ENCODE peak calls at places on chromosomes 3 and 15, in eight cellular contexts. B, J, L, Z, K, U, R and V are unnamed samples.
A peak's percentile ranks its signal among the peaks of the same experiment; 100 is the strongest.

GRCh38 chr3:88678747-88679146 is 428.7 kb upstream of the EPHA3 start:
- DNase-seq in B (no peak), J (no peak), L (no peak), Z (peak; percentile 19), K (no peak), U (no peak), R (no peak), V (no peak)

GRCh38 chr15:50148362-50148963 is 29.4 kb upstream of the ATP8B4 start:
- DNase-seq in B (peak; percentile 81), J (no peak), L (peak; percentile 79), Z (peak; percentile 54), K (no peak), U (no peak), R (no peak), V (peak; percentile 59)

GRCh38 chr3:194756460-194757355 is 71.0 kb downstream of the FAM43A start:
- DNase-seq in B (peak; percentile 11), J (no peak), L (no peak), Z (no peak), K (no peak), U (peak; percentile 57), R (no peak), V (no peak)

GRCh38 chr3:196322-197153 is at the start of gene CHL1:
- DNase-seq in B (no peak), J (no peak), L (no peak), Z (no peak), K (peak; percentile 77), U (peak; percentile 82), R (no peak), V (no peak)

GRCh38 chr3:134378384-134378783 is 4.1 kb upstream of the AMOTL2 start:
- DNase-seq in B (peak; percentile 45), J (no peak), L (no peak), Z (peak; percentile 76), K (peak; percentile 74), U (peak; percentile 64), R (no peak), V (peak; percentile 50)

GRCh38 chr15:25173241-25174028 is 218.6 kb downstream of the SNRPN start:
- DNase-seq in B (no peak), J (no peak), L (no peak), Z (no peak), K (peak; percentile 24), U (no peak), R (no peak), V (no peak)

GRCh38 chr15:69583627-69584026 is 131.0 kb downstream of the RPLP1 start:
- DNase-seq in B (no peak), J (no peak), L (no peak), Z (no peak), K (no peak), U (no peak), R (no peak), V (no peak)

GRCh38 chr15:57873564-57874209 is 167.2 kb downstream of the POLR2M start:
- DNase-seq in B (no peak), J (no peak), L (peak; percentile 7), Z (no peak), K (no peak), U (no peak), R (no peak), V (no peak)

GRCh38 chr3:37625051-37625450 is 236.6 kb upstream of the CTDSPL start:
- DNase-seq in B (no peak), J (no peak), L (no peak), Z (no peak), K (no peak), U (peak; percentile 54), R (no peak), V (no peak)

GRCh38 chr3:65398953-65399352 is 639.8 kb downstream of the MAGI1 start:
- DNase-seq in B (no peak), J (no peak), L (peak; percentile 58), Z (no peak), K (no peak), U (no peak), R (no peak), V (no peak)

GRCh38 chr15:89490550-89491315 is 5.7 kb downstream of the RHCG start:
- DNase-seq in B (no peak), J (no peak), L (no peak), Z (no peak), K (no peak), U (peak; percentile 53), R (no peak), V (no peak)

GRCh38 chr3:53077476-53078220 is 31.8 kb upstream of the SFMBT1 start:
- DNase-seq in B (no peak), J (no peak), L (no peak), Z (peak; percentile 4), K (no peak), U (no peak), R (no peak), V (no peak)

GRCh38 chr3:41580274-41580959 is 381.1 kb downstream of the CTNNB1 start:
- DNase-seq in B (no peak), J (no peak), L (no peak), Z (peak; percentile 32), K (no peak), U (peak; percentile 7), R (no peak), V (no peak)

GRCh38 chr3:38404286-38404685 is 49.4 kb upstream of the ACVR2B start:
- DNase-seq in B (no peak), J (no peak), L (peak; percentile 53), Z (no peak), K (no peak), U (no peak), R (no peak), V (no peak)

GRCh38 chr15:48897144-48897814 is 19.3 kb downstream of the EID1 start:
- DNase-seq in B (peak; percentile 50), J (no peak), L (peak; percentile 82), Z (no peak), K (no peak), U (no peak), R (no peak), V (no peak)

GRCh38 chr3:197494366-197495058 is 61.3 kb downstream of the BDH1 start:
- DNase-seq in B (no peak), J (no peak), L (no peak), Z (no peak), K (no peak), U (no peak), R (no peak), V (peak; percentile 71)

GRCh38 chr15:101501703-101502373 is 12.3 kb upstream of the PCSK6 start:
- DNase-seq in B (peak; percentile 51), J (peak; percentile 87), L (no peak), Z (peak; percentile 66), K (peak; percentile 81), U (peak; percentile 84), R (no peak), V (peak; percentile 66)

GRCh38 chr15:62969442-62970089 is 73.0 kb upstream of the TPM1 start:
- DNase-seq in B (no peak), J (no peak), L (no peak), Z (no peak), K (no peak), U (no peak), R (no peak), V (no peak)

GRCh38 chr3:152071924-152072323 is 196.8 kb upstream of the MBNL1 start:
- DNase-seq in B (peak; percentile 50), J (no peak), L (peak; percentile 70), Z (no peak), K (no peak), U (peak; percentile 20), R (no peak), V (peak; percentile 19)

GRCh38 chr3:50270841-50271240 is 1.9 kb downstream of the SEMA3B start:
- DNase-seq in B (no peak), J (no peak), L (no peak), Z (no peak), K (no peak), U (no peak), R (no peak), V (no peak)
- TF ChIP-seq USF2 in B (no peak), J (no peak), L (no peak), Z (no peak), K (no peak), U (no peak), R (no peak), V (no peak)

GRCh38 chr3:25508433-25508832 is 80.4 kb downstream of the RARB start:
- DNase-seq in B (no peak), J (no peak), L (no peak), Z (no peak), K (no peak), U (no peak), R (no peak), V (no peak)

GRCh38 chr3:25505581-25505980 is 77.5 kb downstream of the RARB start:
- DNase-seq in B (no peak), J (no peak), L (no peak), Z (no peak), K (no peak), U (no peak), R (no peak), V (no peak)

GRCh38 chr3:25511972-25512721 is 84.1 kb downstream of the RARB start:
- DNase-seq in B (no peak), J (no peak), L (no peak), Z (no peak), K (no peak), U (no peak), R (no peak), V (no peak)

GRCh38 chr3:25507811-25508210 is 79.7 kb downstream of the RARB start:
- DNase-seq in B (no peak), J (no peak), L (no peak), Z (no peak), K (no peak), U (no peak), R (no peak), V (no peak)

DNA sequence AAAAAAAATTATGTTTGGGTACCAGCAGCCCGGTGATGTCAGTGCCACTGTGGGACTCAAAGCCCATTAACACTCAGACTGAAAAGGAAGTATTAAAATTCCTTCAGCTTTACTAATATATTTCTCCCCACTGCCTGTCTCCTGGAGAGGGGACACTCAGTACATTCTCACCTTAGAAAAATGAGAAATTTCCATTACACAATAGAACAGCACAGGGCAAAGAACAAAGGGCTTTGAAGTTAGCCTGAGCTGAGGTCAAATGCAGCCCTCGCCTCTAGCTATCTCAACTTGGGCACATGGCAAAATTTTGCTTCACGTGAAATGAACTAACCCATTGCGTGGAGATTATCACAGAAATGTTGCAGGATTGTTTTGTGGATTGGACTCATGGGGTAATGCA is 80.8 kb downstream of the RARB start:
- DNase-seq in B (no peak), J (no peak), L (no peak), Z (no peak), K (no peak), U (no peak), R (no peak), V (no peak)
- TF ChIP-seq USF2 in B (no peak), J (no peak), L (no peak), Z (no peak), K (no peak), U (no peak), R (no peak), V (no peak)

DNA sequence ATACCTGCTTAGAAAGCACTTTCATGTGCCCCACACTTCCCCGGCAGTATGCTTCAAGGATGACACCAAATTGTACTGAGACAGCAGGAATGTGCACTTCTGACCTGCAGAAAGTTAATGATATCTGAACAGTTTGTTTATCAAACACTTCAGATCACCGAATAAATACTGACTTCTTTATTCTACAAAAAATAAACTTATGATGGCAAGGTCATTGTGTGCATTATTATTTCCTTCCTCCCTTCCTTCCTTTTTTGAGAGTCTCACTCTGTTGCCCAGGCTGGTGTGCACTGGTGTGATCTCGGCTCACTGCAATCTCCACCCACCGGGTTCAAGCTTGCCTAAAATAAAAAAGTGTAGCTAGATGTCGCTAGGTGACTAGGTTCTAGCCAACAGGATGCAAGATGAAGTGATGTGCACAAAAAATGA is 80.3 kb downstream of the FAIM start:
- DNase-seq in B (peak; percentile 41), J (no peak), L (no peak), Z (no peak), K (no peak), U (no peak), R (no peak), V (peak; percentile 64)
- TF ChIP-seq USF2 in B (no peak), J (no peak), L (no peak), Z (no peak), K (no peak), U (no peak), R (no peak), V (no peak)

GRCh38 chr3:160869825-160870224 is 113.8 kb downstream of the PPM1L start:
- DNase-seq in B (no peak), J (no peak), L (no peak), Z (no peak), K (no peak), U (peak; percentile 20), R (no peak), V (no peak)
- TF ChIP-seq USF2 in B (no peak), J (no peak), L (no peak), Z (no peak), K (no peak), U (no peak), R (no peak), V (no peak)